ENCODE peak calls at places on chromosomes 3 and 15, in seven cellular contexts. E, X, F, I, Y, J and H are unnamed samples.

GRCh38 chr15:75650908-75651809 is 3.4 kb downstream of the SNX33 start:
- DNase-seq in X (no peak), J (no peak), F (no peak), Y (peak; percentile 84), E (no peak), I (no peak), H (no peak)

GRCh38 chr3:180631317-180631716 is 29.4 kb downstream of the TTC14 start:
- DNase-seq in I (no peak), Y (no peak), F (no peak), J (no peak), X (no peak), E (no peak), H (no peak)

GRCh38 chr3:38029400-38030125 is at the start of gene PLCD1:
- DNase-seq in E (peak; percentile 35), I (peak; percentile 94), X (no peak), J (no peak), F (no peak), Y (peak; percentile 60), H (no peak)

GRCh38 chr3:164341086-164341485 is 737.2 kb downstream of the SI start:
- DNase-seq in J (no peak), X (no peak), E (no peak), I (no peak), F (no peak), Y (no peak), H (no peak)

GRCh38 chr3:129315386-129315991 is 36.8 kb downstream of the HMCES start:
- DNase-seq in I (peak; percentile 38), E (peak; percentile 45), F (no peak), J (no peak), X (no peak), Y (peak; percentile 52), H (peak; percentile 52)

GRCh38 chr3:179653777-179654117 is 907 bp downstream of the USP13 start:
- DNase-seq in E (peak; percentile 44), I (no peak), F (no peak), Y (no peak), X (no peak), J (no peak), H (no peak)

GRCh38 chr3:135148431-135148830 is 353.4 kb downstream of the EPHB1 start:
- DNase-seq in X (no peak), Y (no peak), E (no peak), F (no peak), J (no peak), I (no peak), H (no peak)

GRCh38 chr3:146020969-146021368 is 140.0 kb downstream of the PLOD2 start:
- DNase-seq in I (peak; percentile 4), F (no peak), Y (no peak), E (no peak), J (no peak), X (no peak), H (no peak)

GRCh38 chr3:8651418-8652322 is 7.1 kb upstream of the SSUH2 start:
- DNase-seq in E (no peak), J (no peak), F (no peak), Y (no peak), X (no peak), I (no peak), H (no peak)

GRCh38 chr3:180829409-180830405 is 82.8 kb upstream of the FXR1 start:
- DNase-seq in F (no peak), X (no peak), J (no peak), Y (no peak), I (no peak), E (no peak), H (no peak)

GRCh38 chr15:67063689-67064606 is 1.5 kb upstream of the SMAD3 start:
- DNase-seq in X (peak; percentile 12), E (peak; percentile 49), Y (peak; percentile 43), J (no peak), F (no peak), I (peak; percentile 79), H (no peak)

GRCh38 chr3:96548073-96548472 is 266.3 kb upstream of the EPHA6 start:
- DNase-seq in F (no peak), Y (no peak), J (no peak), I (no peak), X (no peak), E (no peak), H (no peak)

GRCh38 chr15:67915374-67916050 is 75.7 kb upstream of the RNU6-1 start:
- DNase-seq in F (no peak), E (no peak), Y (peak; percentile 77), I (peak; percentile 21), X (peak; percentile 77), J (no peak), H (no peak)

GRCh38 chr3:63809607-63810006 is 9.5 kb upstream of the C3orf49 start:
- DNase-seq in J (no peak), X (no peak), I (no peak), E (no peak), F (peak; percentile 48), Y (no peak), H (no peak)

GRCh38 chr3:51371943-51372557 is 13.0 kb upstream of the MANF start:
- DNase-seq in X (peak; percentile 6), J (no peak), E (peak; percentile 66), Y (peak; percentile 65), I (peak; percentile 88), F (peak; percentile 29), H (peak; percentile 59)

GRCh38 chr3:32733631-32734229 is 48.7 kb downstream of the CNOT10 start:
- DNase-seq in J (no peak), F (peak; percentile 5), Y (no peak), I (peak; percentile 47), E (no peak), X (no peak), H (no peak)

GRCh38 chr3:158456114-158456513 is 114.9 kb upstream of the MLF1 start:
- DNase-seq in E (no peak), J (no peak), Y (no peak), X (peak; percentile 14), I (no peak), F (no peak), H (no peak)

GRCh38 chr15:53328341-53328740 is 431.1 kb downstream of the WDR72 start:
- DNase-seq in I (peak; percentile 27), E (no peak), Y (no peak), F (no peak), J (no peak), X (no peak), H (peak; percentile 13)

GRCh38 chr15:45640610-45641009 is 5.8 kb downstream of the SQOR start:
- DNase-seq in J (no peak), E (no peak), I (no peak), X (no peak), F (peak; percentile 92), Y (no peak), H (no peak)

GRCh38 chr15:58537480-58537879 is 105.7 kb downstream of the LIPC start:
- DNase-seq in Y (no peak), I (no peak), J (no peak), X (no peak), E (no peak), F (no peak), H (no peak)

GRCh38 chr3:150545419-150546225 is 674 bp downstream of the SERP1 start:
- DNase-seq in X (no peak), Y (peak; percentile 43), E (peak; percentile 53), I (peak; percentile 11), J (no peak), F (no peak), H (peak; percentile 57)

GRCh38 chr3:172982731-172983364 is 158.2 kb downstream of the SPATA16 start:
- DNase-seq in J (no peak), E (no peak), I (no peak), F (no peak), Y (no peak), X (no peak), H (no peak)

GRCh38 chr3:184952671-184953070 is 140.7 kb downstream of the VPS8 start:
- DNase-seq in X (no peak), J (no peak), I (no peak), E (no peak), F (no peak), Y (no peak), H (no peak)

GRCh38 chr15:69380100-69380725 is 33.9 kb upstream of the KIF23 start:
- DNase-seq in I (peak; percentile 41), Y (no peak), E (no peak), J (no peak), F (no peak), X (no peak), H (no peak)

GRCh38 chr3:55860040-55860439 is 372.9 kb upstream of the WNT5A start:
- DNase-seq in E (no peak), Y (no peak), J (no peak), F (no peak), X (no peak), I (no peak), H (no peak)

GRCh38 chr15:68620721-68621528 is 42.1 kb downstream of the CORO2B start:
- DNase-seq in J (no peak), E (no peak), X (peak; percentile 87), F (no peak), I (peak; percentile 82), Y (peak; percentile 41), H (no peak)

GRCh38 chr3:17985658-17986392 is 243.4 kb upstream of the TBC1D5 start:
- DNase-seq in J (no peak), F (no peak), I (no peak), X (no peak), E (no peak), Y (no peak), H (no peak)

GRCh38 chr3:112132975-112133448 is at the start of gene GCSAM:
- DNase-seq in J (no peak), X (peak; percentile 22), E (peak; percentile 64), I (no peak), Y (no peak), F (no peak), H (no peak)

GRCh38 chr15:48965972-48966371 is 2.3 kb upstream of the SHC4 start:
- DNase-seq in J (no peak), Y (no peak), E (peak; percentile 57), X (no peak), I (no peak), F (no peak), H (peak; percentile 57)

GRCh38 chr3:20039082-20039764 is 1.0 kb upstream of the KAT2B start:
- DNase-seq in I (peak; percentile 35), J (no peak), E (no peak), F (no peak), X (no peak), Y (no peak), H (no peak)

GRCh38 chr3:176697284-176697889 is 499.9 kb downstream of the TBL1XR1 start:
- DNase-seq in I (no peak), F (no peak), Y (peak; percentile 17), X (no peak), E (no peak), J (no peak), H (no peak)

GRCh38 chr15:80234883-80235282 is 17.1 kb downstream of the CTXND1 start:
- DNase-seq in I (peak; percentile 42), F (no peak), Y (peak; percentile 25), E (peak; percentile 56), X (no peak), J (peak; percentile 33), H (peak; percentile 37)

GRCh38 chr3:138461696-138462295 is 27.4 kb downstream of the ESYT3 start:
- DNase-seq in X (no peak), Y (no peak), J (no peak), E (no peak), F (no peak), I (no peak), H (no peak)